ENCODE peak calls at places on chromosome 3, in nine cellular contexts. A is neural crest cell, L is BE2C, S is foreskin fibroblast, Y is cardiac fibroblast, Q is neural progenitor cell, C is upper lobe of right lung, J is fibroblast of pulmonary artery, D is stomach. I is an unnamed sample.

GRCh38 chr3:40109641-40110490 is 199.6 kb upstream of the EIF1B start:
- DNase-seq in Q (peak; percentile 54), S (peak; percentile 14), Y (peak; percentile 19), D (no peak), A (no peak), C (no peak), L (peak; percentile 51), J (no peak), I (no peak)

GRCh38 chr3:53216723-53217122 is 39.1 kb downstream of the TKT start:
- DNase-seq in Q (peak; percentile 45), S (no peak), C (no peak), L (no peak), Y (no peak), A (no peak), D (no peak), J (no peak), I (no peak)

GRCh38 chr3:185042357-185042756 is 110.5 kb downstream of the C3orf70 start:
- DNase-seq in C (no peak), D (no peak), Y (no peak), S (no peak), Q (no peak), J (no peak), A (no peak), L (no peak), I (no peak)

GRCh38 chr3:195212033-195212748 is 58.8 kb downstream of the XXYLT1 start:
- DNase-seq in S (no peak), L (no peak), Y (no peak), Q (no peak), J (no peak), D (no peak), C (peak; percentile 36), A (no peak), I (no peak)

GRCh38 chr3:36397856-36398255 is 17.6 kb downstream of the STAC start:
- DNase-seq in L (no peak), J (no peak), Q (no peak), Y (no peak), D (no peak), A (no peak), S (no peak), C (no peak), I (no peak)

GRCh38 chr3:32813180-32813579 is 4.6 kb upstream of the TRIM71 start:
- DNase-seq in Y (no peak), A (no peak), Q (no peak), S (no peak), D (no peak), C (no peak), L (no peak), J (no peak), I (no peak)

GRCh38 chr3:46709721-46710120 is 7.9 kb downstream of the PRSS50 start:
- DNase-seq in Q (no peak), D (no peak), S (no peak), L (no peak), Y (no peak), J (no peak), C (peak; percentile 40), A (no peak), I (no peak)

GRCh38 chr3:148175215-148175614 is 522.5 kb upstream of the AGTR1 start:
- DNase-seq in J (peak; percentile 48), Y (peak; percentile 45), C (no peak), S (no peak), L (no peak), Q (no peak), D (no peak), A (no peak), I (no peak)

GRCh38 chr3:151445283-151446001 is 15.4 kb downstream of the IGSF10 start:
- DNase-seq in Y (peak; percentile 96), A (no peak), C (no peak), S (peak; percentile 93), Q (no peak), D (no peak), J (peak; percentile 90), L (no peak), I (no peak)

GRCh38 chr3:45778761-45779201 is 17.6 kb downstream of the SLC6A20 start:
- DNase-seq in L (no peak), A (no peak), S (no peak), Q (no peak), J (no peak), Y (no peak), C (no peak), D (peak; percentile 17), I (no peak)

GRCh38 chr3:143644370-143645089 is 203.7 kb downstream of the SLC9A9 start:
- DNase-seq in L (peak; percentile 87), Y (peak; percentile 93), C (no peak), Q (peak; percentile 76), D (peak; percentile 51), J (peak; percentile 88), A (peak; percentile 31), S (peak; percentile 84), I (peak; percentile 65)

DNA sequence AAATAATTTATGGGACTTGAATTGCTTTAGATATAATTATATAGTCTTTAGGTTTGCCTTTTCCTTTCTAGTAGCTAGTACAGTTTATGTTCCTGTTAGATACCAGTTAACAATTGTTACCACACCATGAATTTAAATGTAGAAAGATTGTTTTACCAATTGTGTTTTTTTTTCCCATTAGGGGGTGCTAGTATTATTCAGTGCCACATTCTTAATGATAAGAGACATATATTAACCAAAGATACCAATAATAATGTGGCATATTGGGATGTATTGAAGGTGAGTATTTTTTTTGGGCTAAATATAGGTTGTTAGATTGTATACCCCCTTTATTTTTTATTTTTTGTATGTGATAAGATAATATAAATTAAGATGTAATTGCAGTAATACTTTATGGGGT is 27.7 kb downstream of the WDR48 start:
- DNase-seq in A (no peak), J (no peak), Y (no peak), D (no peak), L (no peak), Q (no peak), S (no peak), C (no peak), I (no peak)
- TF ChIP-seq CTCF in A (no peak), J (no peak), Y (no peak), D (no peak), L (no peak), Q (no peak), S (no peak), C (no peak), I (no peak)

DNA sequence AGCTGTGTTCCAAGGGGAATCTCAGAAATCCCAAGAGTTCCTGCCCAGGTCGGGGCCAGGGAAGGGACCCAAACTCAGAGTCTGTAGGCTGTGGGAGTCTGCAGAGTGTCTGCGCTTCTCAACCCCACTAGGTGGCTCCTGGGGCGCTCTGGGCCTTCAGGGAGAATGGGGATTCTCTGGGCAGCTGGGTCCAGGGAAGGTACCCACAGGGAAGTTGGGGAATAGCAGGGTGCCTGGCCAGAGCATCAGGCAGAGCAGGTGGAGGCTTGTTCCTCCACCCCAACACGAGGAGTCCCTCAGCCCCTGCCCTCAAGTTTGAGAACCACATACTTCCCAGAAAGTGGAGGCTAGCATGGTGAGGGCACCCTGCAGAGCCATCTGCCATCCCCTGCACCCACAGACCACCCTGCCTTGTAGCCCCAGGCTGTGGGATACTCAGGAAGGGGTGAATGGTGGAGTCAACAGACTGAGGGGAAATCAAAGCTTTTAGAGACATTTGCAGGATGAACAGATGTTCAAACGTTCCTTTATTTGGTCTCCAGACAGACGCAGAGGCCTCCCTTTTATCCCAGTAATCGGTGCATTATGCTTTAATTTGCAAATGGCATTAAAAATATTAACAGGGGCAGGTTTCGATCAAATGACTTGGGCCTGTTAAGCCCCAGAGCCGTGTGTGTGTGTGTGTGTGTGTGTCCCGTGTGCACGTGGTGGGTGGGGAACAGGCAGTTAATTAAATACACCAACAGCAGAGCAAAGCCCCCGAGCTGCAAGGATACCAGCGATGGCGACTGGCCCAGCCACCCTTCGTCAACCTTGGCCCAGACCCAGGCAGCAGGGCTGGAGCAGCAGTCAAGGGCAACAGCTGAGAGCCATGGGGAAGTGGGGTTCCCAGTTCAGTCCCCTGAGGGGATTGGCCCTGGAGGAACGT is 57.7 kb downstream of the DNAJB8 start:
- DNase-seq in S (no peak), L (peak; percentile 94), J (no peak), A (no peak), D (no peak), Y (no peak), Q (no peak), C (no peak), I (no peak)
- TF ChIP-seq CTCF in S (peak; percentile 36), L (peak; percentile 64), J (peak; percentile 4), A (no peak), D (no peak), Y (no peak), Q (peak; percentile 33), C (no peak), I (no peak)

GRCh38 chr3:4943553-4943952 is 35.7 kb upstream of the BHLHE40 start:
- DNase-seq in L (no peak), Q (peak; percentile 23), D (no peak), J (no peak), C (no peak), A (no peak), S (no peak), Y (no peak), I (no peak)
- TF ChIP-seq CTCF in L (peak; percentile 30), Q (peak; percentile 58), D (no peak), J (peak; percentile 31), C (peak; percentile 24), A (peak; percentile 48), S (peak; percentile 19), Y (peak; percentile 40), I (no peak)

GRCh38 chr3:13880811-13881156 is 913 bp upstream of the WNT7A start:
- DNase-seq in Y (no peak), A (no peak), Q (no peak), D (no peak), J (no peak), S (no peak), L (no peak), C (peak; percentile 74), I (no peak)

GRCh38 chr3:13881536-13882410 is 1.9 kb upstream of the WNT7A start:
- DNase-seq in A (no peak), Q (no peak), J (no peak), L (no peak), C (peak; percentile 45), D (no peak), S (no peak), Y (no peak), I (no peak)

GRCh38 chr3:13878711-13879101 is 1.2 kb downstream of the WNT7A start:
- DNase-seq in D (no peak), C (peak; percentile 65), Y (no peak), L (no peak), A (peak; percentile 36), J (no peak), S (no peak), Q (peak; percentile 68), I (no peak)

GRCh38 chr3:13879102-13879945 is 547 bp downstream of the WNT7A start:
- DNase-seq in Y (no peak), C (peak; percentile 71), A (no peak), S (no peak), Q (peak; percentile 60), J (no peak), D (no peak), L (no peak), I (no peak)

DNA sequence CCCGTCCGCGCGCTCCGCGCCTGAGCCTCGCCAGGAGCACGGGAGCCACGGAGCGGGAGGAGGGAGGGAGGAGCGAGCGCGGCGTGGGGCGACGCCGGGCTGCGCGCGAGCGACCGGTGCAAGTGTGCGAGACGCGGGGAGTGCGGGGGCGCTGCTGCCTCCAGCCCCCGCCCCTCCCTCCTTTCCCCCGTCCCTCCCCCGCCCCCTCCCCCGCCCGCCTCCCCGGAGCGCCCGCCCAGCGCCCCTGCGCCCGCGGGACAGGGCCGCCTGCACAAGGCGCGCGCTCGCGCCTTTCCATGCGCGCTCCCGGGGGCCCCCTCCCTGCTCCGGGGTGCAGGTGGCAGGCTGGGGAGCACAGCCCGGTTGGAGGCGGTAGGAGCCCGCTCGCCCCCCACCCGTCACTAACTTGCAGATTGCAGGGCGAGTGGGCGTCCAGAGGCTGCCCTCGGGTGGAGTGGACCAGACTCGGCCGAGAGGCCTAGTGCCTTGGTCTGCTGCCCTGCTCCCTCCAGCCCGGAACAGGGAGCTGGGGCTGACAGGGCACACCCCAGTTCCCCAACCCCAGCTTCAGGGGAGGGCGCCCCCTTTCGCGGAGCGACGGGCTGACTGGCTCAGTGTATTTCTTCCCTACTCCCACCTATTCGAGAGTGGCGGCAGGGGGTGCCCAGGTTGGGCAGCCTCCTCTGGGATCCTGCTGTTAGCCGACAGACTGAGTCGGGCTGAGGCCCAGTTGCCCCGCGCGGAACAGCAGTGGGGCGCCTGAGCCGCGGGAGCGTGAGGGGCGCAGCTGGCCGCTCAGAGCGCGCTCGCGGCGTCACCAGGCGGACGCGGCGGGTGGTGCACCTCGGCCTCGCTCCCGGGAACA is at the start of gene WNT7A:
- DNase-seq in L (peak; percentile 32), C (peak; percentile 71), Q (peak; percentile 82), Y (no peak), D (no peak), S (no peak), J (no peak), A (peak; percentile 70), I (no peak)
- TF ChIP-seq CTCF in L (peak; percentile 44), C (peak; percentile 58), Q (peak; percentile 77), Y (no peak), D (peak; percentile 26), S (peak; percentile 36), J (no peak), A (peak; percentile 91), I (peak; percentile 27)

I was measured in transverse colon.